ENCODE peak calls at places on chromosomes 5 and 9, in nine cellular contexts. T is CD4-positive, alpha-beta memory T cell; G is cardiac muscle cell; I is hepatocyte; M is adrenal gland; A is tibial nerve; E is mesenchymal stem cell; W is esophagus squamous epithelium; R is CD8-positive, alpha-beta memory T cell. B is an unnamed sample. For H3K36me3 and H3K9me3, the result is how much of the 10 kb centered on the place peaks cover.

GRCh38 chr9:734831-735511 is 106.5 kb upstream of the DMRT1 start:
- DNase-seq in T (no peak), G (peak), I (peak), M (peak), A (no peak), E (peak), W (no peak), R (no peak), B (peak)

GRCh38 chr9:136671646-136672430 is 9.1 kb downstream of the EGFL7 start:
- DNase-seq in T (peak), G (peak), I (peak), M (no peak), A (no peak), E (no peak), W (no peak), R (no peak), B (peak)

GRCh38 chr9:130140701-130141100 is 31.5 kb upstream of the NCS1 start:
- DNase-seq in T (no peak), G (no peak), I (no peak), M (no peak), A (no peak), E (no peak), W (no peak), R (no peak), B (no peak)

GRCh38 chr5:59259238-59259637 is 634.3 kb downstream of the PDE4D start:
- DNase-seq in T (no peak), G (no peak), I (no peak), M (no peak), A (no peak), E (no peak), W (no peak), R (no peak), B (no peak)

GRCh38 chr9:38227061-38227540 is 158.1 kb upstream of the SHB start:
- DNase-seq in T (peak), G (peak), I (peak), M (peak), A (no peak), E (peak), W (no peak), R (peak), B (peak)

GRCh38 chr5:40441733-40442132 is 238.0 kb upstream of the PTGER4 start:
- DNase-seq in T (peak), G (no peak), I (peak), M (no peak), A (no peak), E (no peak), W (no peak), R (peak), B (no peak)

GRCh38 chr5:26582350-26583040 is 455.9 kb downstream of the CDH9 start:
- DNase-seq in T (no peak), G (no peak), I (no peak), M (no peak), A (no peak), E (peak), W (no peak), R (no peak), B (no peak)

GRCh38 chr5:9431496-9432258 is 114.2 kb downstream of the SEMA5A start:
- DNase-seq in T (no peak), G (peak), I (peak), M (no peak), A (no peak), E (peak), W (no peak), R (no peak), B (peak)

GRCh38 chr5:115467631-115468030 is 76.9 kb downstream of the FEM1C start:
- DNase-seq in T (no peak), G (no peak), I (no peak), M (no peak), A (no peak), E (no peak), W (no peak), R (no peak), B (no peak)

GRCh38 chr9:121938621-121939020 is 154.5 kb downstream of the TTLL11 start:
- DNase-seq in T (no peak), G (no peak), I (no peak), M (no peak), A (no peak), E (no peak), W (no peak), R (no peak), B (no peak)

GRCh38 chr5:138629383-138629782 is 54.2 kb upstream of the HSPA9 start:
- DNase-seq in T (no peak), G (no peak), I (no peak), M (no peak), A (no peak), E (peak), W (no peak), R (no peak), B (no peak)

GRCh38 chr5:153425914-153426313 is 64.6 kb upstream of the GRIA1 start:
- DNase-seq in T (no peak), G (no peak), I (no peak), M (no peak), A (no peak), E (no peak), W (no peak), R (no peak), B (peak)

GRCh38 chr5:52822437-52822836 is 34.7 kb downstream of the ITGA1 start:
- DNase-seq in T (no peak), G (peak), I (no peak), M (peak), A (peak), E (no peak), W (no peak), R (no peak), B (peak)

GRCh38 chr5:135608761-135609443 is 30.1 kb upstream of the CXCL14 start:
- DNase-seq in T (no peak), G (no peak), I (no peak), M (no peak), A (no peak), E (no peak), W (no peak), R (no peak), B (no peak)

GRCh38 chr9:93828331-93829097 is 126.6 kb downstream of the BARX1 start:
- DNase-seq in T (no peak), G (no peak), I (peak), M (no peak), A (no peak), E (no peak), W (no peak), R (no peak), B (no peak)

GRCh38 chr5:162434311-162434710 is 366.7 kb downstream of the GABRG2 start:
- DNase-seq in T (no peak), G (no peak), I (no peak), M (no peak), A (no peak), E (no peak), W (no peak), R (no peak), B (no peak)

GRCh38 chr9:88280816-88281382 is 107.3 kb upstream of the SPIN1 start:
- DNase-seq in T (no peak), G (peak), I (no peak), M (no peak), A (no peak), E (peak), W (no peak), R (no peak), B (no peak)

GRCh38 chr9:128946945-128947422 is 419 bp downstream of the DOLK start:
- DNase-seq in T (no peak), G (peak), I (peak), M (peak), A (no peak), E (no peak), W (no peak), R (no peak), B (no peak)

GRCh38 chr9:123326662-123327093 is 29.3 kb upstream of the CRB2 start:
- DNase-seq in T (no peak), G (peak), I (no peak), M (no peak), A (no peak), E (no peak), W (no peak), R (no peak), B (peak)

GRCh38 chr9:134965421-134965820 is 47.7 kb upstream of the FCN1 start:
- DNase-seq in T (no peak), G (no peak), I (no peak), M (no peak), A (no peak), E (no peak), W (no peak), R (no peak), B (no peak)

GRCh38 chr9:120032639-120033038 is 547.3 kb downstream of the CDK5RAP2 start:
- DNase-seq in T (no peak), G (no peak), I (no peak), M (no peak), A (no peak), E (no peak), W (no peak), R (no peak), B (peak)

GRCh38 chr5:38883842-38884241 is 38.0 kb downstream of the OSMR start:
- DNase-seq in T (no peak), G (no peak), I (no peak), M (no peak), A (no peak), E (no peak), W (no peak), R (no peak), B (no peak)

GRCh38 chr5:140261403-140262171 is 41.3 kb downstream of the PFDN1 start:
- DNase-seq in T (peak), G (peak), I (peak), M (peak), A (peak), E (peak), W (no peak), R (no peak), B (peak)

GRCh38 chr9:110753734-110754231 is 85.2 kb downstream of the MUSK start:
- DNase-seq in T (no peak), G (peak), I (no peak), M (no peak), A (no peak), E (peak), W (no peak), R (no peak), B (no peak)

GRCh38 chr5:175885813-175886212 is 14.4 kb downstream of the CPLX2 start:
- DNase-seq in T (no peak), G (peak), I (no peak), M (no peak), A (no peak), E (no peak), W (no peak), R (no peak), B (no peak)

GRCh38 chr9:124502711-124503702 is 4.2 kb downstream of the NR5A1 start:
- DNase-seq in T (no peak), G (peak), I (no peak), M (peak), A (no peak), E (no peak), W (no peak), R (no peak), B (no peak)

GRCh38 chr9:82764270-82764669 is 298.7 kb downstream of the RASEF start:
- DNase-seq in T (no peak), G (no peak), I (no peak), M (no peak), A (no peak), E (no peak), W (no peak), R (no peak), B (peak)

GRCh38 chr9:129834489-129835127 is 467 bp downstream of the C9orf78 start:
- DNase-seq in T (peak), G (no peak), I (peak), M (no peak), A (no peak), E (no peak), W (no peak), R (peak), B (no peak)

DNA sequence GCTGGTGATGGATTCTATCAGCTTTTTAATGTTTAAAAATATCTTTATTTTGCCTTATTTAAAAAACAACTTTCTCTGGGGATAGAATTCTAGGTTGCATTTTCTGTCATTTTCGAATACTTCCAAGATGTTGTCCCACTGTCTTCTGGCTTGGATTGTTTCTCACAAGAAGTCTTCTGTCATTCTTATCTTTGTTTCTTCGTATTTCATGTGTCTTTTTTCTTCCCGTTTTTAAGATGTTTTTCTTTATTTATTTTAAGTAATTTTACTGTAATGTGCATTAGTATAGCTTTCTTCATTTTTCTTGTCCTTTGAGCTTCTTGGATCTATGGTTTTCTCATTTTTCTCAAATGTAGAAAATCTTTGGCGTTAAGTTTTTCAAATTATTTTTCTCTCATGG is 19.1 kb downstream of the STX17 start:
- DNase-seq in T (no peak), G (no peak), I (no peak), M (no peak), A (no peak), E (no peak), W (no peak), R (no peak), B (no peak)
- H3K36me3 ChIP-seq in T (under half), G (under half), I (under half), M (under half), A (under half), E (under half), W (under half), R (under half), B (under half)

DNA sequence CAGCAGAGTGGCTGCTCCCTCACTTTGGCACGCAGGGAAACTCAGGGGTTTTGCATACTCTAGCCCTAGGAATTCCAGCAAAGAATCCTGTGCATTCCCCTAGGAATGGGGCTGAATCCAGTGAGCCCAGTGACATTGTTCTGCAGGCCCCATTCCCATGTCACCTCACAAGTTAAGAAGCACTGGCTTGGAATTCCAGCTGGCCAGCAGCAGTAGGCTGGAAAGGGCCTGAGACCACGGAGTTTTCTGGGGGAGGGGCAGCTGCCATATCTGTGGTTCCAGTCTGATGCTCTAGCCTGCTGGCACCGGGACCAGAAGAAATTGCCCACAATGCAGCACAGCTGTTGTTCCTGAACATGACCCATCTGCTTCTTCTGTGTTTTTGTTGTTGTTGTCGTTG is 217.6 kb upstream of the DMRTA1 start:
- DNase-seq in T (no peak), G (no peak), I (no peak), M (no peak), A (no peak), E (no peak), W (no peak), R (no peak), B (peak)
- H3K9me3 ChIP-seq in T (under half), G (under half), I (under half), M (under half), A (under half), E (under half), W (under half), R (under half), B (under half)

GRCh38 chr5:447501-447900 is 4.5 kb downstream of the EXOC3 start:
- DNase-seq in T (no peak), G (no peak), I (no peak), M (no peak), A (no peak), E (no peak), W (no peak), R (no peak), B (no peak)
- H3K36me3 ChIP-seq in T (half or more), G (under half), I (under half), M (under half), A (under half), E (under half), W (under half), R (under half), B (under half)

GRCh38 chr5:2865856-2866546 is 114.5 kb upstream of the IRX2 start:
- DNase-seq in T (no peak), G (no peak), I (no peak), M (no peak), A (no peak), E (no peak), W (no peak), R (no peak), B (no peak)
- H3K9me3 ChIP-seq in T (under half), G (under half), I (under half), M (under half), A (under half), E (under half), W (under half), R (under half), B (under half)

GRCh38 chr9:131603711-131604439 is 58.6 kb downstream of the PRRT1B start:
- DNase-seq in T (no peak), G (no peak), I (no peak), M (no peak), A (no peak), E (no peak), W (no peak), R (no peak), B (no peak)
- H3K36me3 ChIP-seq in T (half or more), G (under half), I (under half), M (under half), A (under half), E (under half), W (under half), R (under half), B (under half)

DNA sequence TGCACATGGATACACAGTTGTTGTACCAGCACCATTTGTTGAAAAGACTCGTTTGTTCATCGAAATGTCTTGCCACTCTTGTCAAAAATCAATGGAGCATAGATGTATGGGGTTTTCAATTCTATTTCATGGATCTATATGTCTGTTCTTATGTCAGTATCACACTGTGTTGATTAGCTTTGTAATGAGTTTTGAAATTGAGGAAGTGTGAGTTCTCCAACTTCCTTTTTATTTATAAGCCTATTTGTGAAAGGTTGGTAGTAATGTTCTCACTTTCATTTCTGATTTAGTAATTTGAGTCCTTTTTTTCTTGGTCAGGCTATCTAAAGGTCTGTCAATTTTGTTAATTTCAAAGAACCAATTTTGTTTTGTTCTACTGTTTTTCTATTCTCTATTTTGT is 26.1 kb downstream of the ZNF510 start:
- DNase-seq in T (no peak), G (no peak), I (no peak), M (no peak), A (no peak), E (no peak), W (no peak), R (no peak), B (no peak)
- H3K9me3 ChIP-seq in T (under half), G (under half), I (under half), M (under half), A (under half), E (half or more), W (under half), R (half or more), B (under half)

B was measured in SJCRH30.